ENCODE peak calls at places on chromosomes 16 and 17, in five cellular contexts. One of them, this sample, is unnamed.

GRCh38 chr16:31695667-31696066 is 168.0 kb downstream of the AHSP start:
- DNase-seq in posterior cingulate gyrus: no peak
- DNase-seq in stimulated activated CD8-positive, alpha-beta memory T cell treated with anti-CD3 and anti-CD28 coated beads, Interleukin-12 subunit alpha, Interleukin-12 subunit beta, amount 100 ng/mL, for 4 hours: no peak
- DNase-seq in globus pallidus: no peak
- DNase-seq in progenitor cell of endocrine pancreas: no peak
- DNase-seq in this sample: no peak

GRCh38 chr17:33142703-33143299 is 150.3 kb downstream of the ASIC2 start:
- DNase-seq in posterior cingulate gyrus: no peak
- DNase-seq in stimulated activated CD8-positive, alpha-beta memory T cell treated with anti-CD3 and anti-CD28 coated beads, Interleukin-12 subunit alpha, Interleukin-12 subunit beta, amount 100 ng/mL, for 4 hours: no peak
- DNase-seq in globus pallidus: no peak
- DNase-seq in progenitor cell of endocrine pancreas: peak
- DNase-seq in this sample: no peak

GRCh38 chr17:65902165-65902564 is 289.8 kb downstream of the CEP112 start:
- DNase-seq in posterior cingulate gyrus: no peak
- DNase-seq in stimulated activated CD8-positive, alpha-beta memory T cell treated with anti-CD3 and anti-CD28 coated beads, Interleukin-12 subunit alpha, Interleukin-12 subunit beta, amount 100 ng/mL, for 4 hours: no peak
- DNase-seq in globus pallidus: no peak
- DNase-seq in progenitor cell of endocrine pancreas: no peak
- DNase-seq in this sample: no peak

GRCh38 chr17:77353684-77354419 is 213.1 kb downstream of the SEC14L1 start:
- DNase-seq in posterior cingulate gyrus: no peak
- DNase-seq in stimulated activated CD8-positive, alpha-beta memory T cell treated with anti-CD3 and anti-CD28 coated beads, Interleukin-12 subunit alpha, Interleukin-12 subunit beta, amount 100 ng/mL, for 4 hours: no peak
- DNase-seq in globus pallidus: no peak
- DNase-seq in progenitor cell of endocrine pancreas: no peak
- DNase-seq in this sample: no peak

GRCh38 chr17:64531955-64532371 is 25.2 kb downstream of the CEP95 start:
- DNase-seq in posterior cingulate gyrus: no peak
- DNase-seq in stimulated activated CD8-positive, alpha-beta memory T cell treated with anti-CD3 and anti-CD28 coated beads, Interleukin-12 subunit alpha, Interleukin-12 subunit beta, amount 100 ng/mL, for 4 hours: no peak
- DNase-seq in globus pallidus: no peak
- DNase-seq in progenitor cell of endocrine pancreas: no peak
- DNase-seq in this sample: no peak

GRCh38 chr16:85612191-85612800 is 826 bp upstream of the GSE1 start:
- DNase-seq in posterior cingulate gyrus: no peak
- DNase-seq in stimulated activated CD8-positive, alpha-beta memory T cell treated with anti-CD3 and anti-CD28 coated beads, Interleukin-12 subunit alpha, Interleukin-12 subunit beta, amount 100 ng/mL, for 4 hours: no peak
- DNase-seq in globus pallidus: peak
- DNase-seq in progenitor cell of endocrine pancreas: no peak
- DNase-seq in this sample: peak

GRCh38 chr17:7834554-7834890 is 505 bp downstream of the KDM6B start:
- DNase-seq in posterior cingulate gyrus: no peak
- DNase-seq in stimulated activated CD8-positive, alpha-beta memory T cell treated with anti-CD3 and anti-CD28 coated beads, Interleukin-12 subunit alpha, Interleukin-12 subunit beta, amount 100 ng/mL, for 4 hours: no peak
- DNase-seq in globus pallidus: no peak
- DNase-seq in progenitor cell of endocrine pancreas: no peak
- DNase-seq in this sample: no peak

GRCh38 chr17:57256708-57257112 is 387 bp downstream of the MSI2 start:
- DNase-seq in posterior cingulate gyrus: no peak
- DNase-seq in stimulated activated CD8-positive, alpha-beta memory T cell treated with anti-CD3 and anti-CD28 coated beads, Interleukin-12 subunit alpha, Interleukin-12 subunit beta, amount 100 ng/mL, for 4 hours: no peak
- DNase-seq in globus pallidus: peak
- DNase-seq in progenitor cell of endocrine pancreas: peak
- DNase-seq in this sample: no peak

GRCh38 chr16:49150341-49150740 is 131.3 kb downstream of the CBLN1 start:
- DNase-seq in posterior cingulate gyrus: no peak
- DNase-seq in stimulated activated CD8-positive, alpha-beta memory T cell treated with anti-CD3 and anti-CD28 coated beads, Interleukin-12 subunit alpha, Interleukin-12 subunit beta, amount 100 ng/mL, for 4 hours: no peak
- DNase-seq in globus pallidus: no peak
- DNase-seq in progenitor cell of endocrine pancreas: no peak
- DNase-seq in this sample: peak

GRCh38 chr17:61833536-61834203 is 29.7 kb downstream of the BRIP1 start:
- DNase-seq in posterior cingulate gyrus: no peak
- DNase-seq in stimulated activated CD8-positive, alpha-beta memory T cell treated with anti-CD3 and anti-CD28 coated beads, Interleukin-12 subunit alpha, Interleukin-12 subunit beta, amount 100 ng/mL, for 4 hours: no peak
- DNase-seq in globus pallidus: no peak
- DNase-seq in progenitor cell of endocrine pancreas: no peak
- DNase-seq in this sample: no peak

GRCh38 chr17:60804831-60805230 is 127.2 kb downstream of the BCAS3 start:
- DNase-seq in posterior cingulate gyrus: no peak
- DNase-seq in stimulated activated CD8-positive, alpha-beta memory T cell treated with anti-CD3 and anti-CD28 coated beads, Interleukin-12 subunit alpha, Interleukin-12 subunit beta, amount 100 ng/mL, for 4 hours: no peak
- DNase-seq in globus pallidus: no peak
- DNase-seq in progenitor cell of endocrine pancreas: no peak
- DNase-seq in this sample: no peak

GRCh38 chr17:80447790-80448189 is 28.6 kb downstream of the NPTX1 start:
- DNase-seq in posterior cingulate gyrus: no peak
- DNase-seq in stimulated activated CD8-positive, alpha-beta memory T cell treated with anti-CD3 and anti-CD28 coated beads, Interleukin-12 subunit alpha, Interleukin-12 subunit beta, amount 100 ng/mL, for 4 hours: no peak
- DNase-seq in globus pallidus: no peak
- DNase-seq in progenitor cell of endocrine pancreas: no peak
- DNase-seq in this sample: no peak

GRCh38 chr17:40017422-40018080 is 2.3 kb downstream of the CSF3 start:
- DNase-seq in posterior cingulate gyrus: no peak
- DNase-seq in stimulated activated CD8-positive, alpha-beta memory T cell treated with anti-CD3 and anti-CD28 coated beads, Interleukin-12 subunit alpha, Interleukin-12 subunit beta, amount 100 ng/mL, for 4 hours: no peak
- DNase-seq in globus pallidus: no peak
- DNase-seq in progenitor cell of endocrine pancreas: no peak
- DNase-seq in this sample: no peak

GRCh38 chr17:56914641-56915263 is 903 bp upstream of the TRIM25 start:
- DNase-seq in posterior cingulate gyrus: no peak
- DNase-seq in stimulated activated CD8-positive, alpha-beta memory T cell treated with anti-CD3 and anti-CD28 coated beads, Interleukin-12 subunit alpha, Interleukin-12 subunit beta, amount 100 ng/mL, for 4 hours: no peak
- DNase-seq in globus pallidus: no peak
- DNase-seq in progenitor cell of endocrine pancreas: no peak
- DNase-seq in this sample: no peak

GRCh38 chr17:83079766-83080616 is 582 bp downstream of the METRNL start:
- DNase-seq in posterior cingulate gyrus: no peak
- DNase-seq in stimulated activated CD8-positive, alpha-beta memory T cell treated with anti-CD3 and anti-CD28 coated beads, Interleukin-12 subunit alpha, Interleukin-12 subunit beta, amount 100 ng/mL, for 4 hours: peak
- DNase-seq in globus pallidus: no peak
- DNase-seq in progenitor cell of endocrine pancreas: no peak
- DNase-seq in this sample: no peak

GRCh38 chr16:10037771-10038170 is 144.5 kb downstream of the GRIN2A start:
- DNase-seq in posterior cingulate gyrus: no peak
- DNase-seq in stimulated activated CD8-positive, alpha-beta memory T cell treated with anti-CD3 and anti-CD28 coated beads, Interleukin-12 subunit alpha, Interleukin-12 subunit beta, amount 100 ng/mL, for 4 hours: no peak
- DNase-seq in globus pallidus: no peak
- DNase-seq in progenitor cell of endocrine pancreas: no peak
- DNase-seq in this sample: no peak

GRCh38 chr16:26345951-26346350 is 654.2 kb downstream of the HS3ST4 start:
- DNase-seq in posterior cingulate gyrus: no peak
- DNase-seq in stimulated activated CD8-positive, alpha-beta memory T cell treated with anti-CD3 and anti-CD28 coated beads, Interleukin-12 subunit alpha, Interleukin-12 subunit beta, amount 100 ng/mL, for 4 hours: no peak
- DNase-seq in globus pallidus: no peak
- DNase-seq in progenitor cell of endocrine pancreas: no peak
- DNase-seq in this sample: no peak

GRCh38 chr17:61574542-61575351 is 16.3 kb downstream of the NACA2 start:
- DNase-seq in posterior cingulate gyrus: no peak
- DNase-seq in stimulated activated CD8-positive, alpha-beta memory T cell treated with anti-CD3 and anti-CD28 coated beads, Interleukin-12 subunit alpha, Interleukin-12 subunit beta, amount 100 ng/mL, for 4 hours: no peak
- DNase-seq in globus pallidus: peak
- DNase-seq in progenitor cell of endocrine pancreas: no peak
- DNase-seq in this sample: peak

GRCh38 chr17:39753514-39754160 is 15.9 kb downstream of the GRB7 start:
- DNase-seq in posterior cingulate gyrus: no peak
- DNase-seq in stimulated activated CD8-positive, alpha-beta memory T cell treated with anti-CD3 and anti-CD28 coated beads, Interleukin-12 subunit alpha, Interleukin-12 subunit beta, amount 100 ng/mL, for 4 hours: peak
- DNase-seq in globus pallidus: no peak
- DNase-seq in progenitor cell of endocrine pancreas: no peak
- DNase-seq in this sample: peak

GRCh38 chr16:11353158-11353557 is 7.9 kb downstream of the RMI2 start:
- DNase-seq in posterior cingulate gyrus: no peak
- DNase-seq in stimulated activated CD8-positive, alpha-beta memory T cell treated with anti-CD3 and anti-CD28 coated beads, Interleukin-12 subunit alpha, Interleukin-12 subunit beta, amount 100 ng/mL, for 4 hours: no peak
- DNase-seq in globus pallidus: no peak
- DNase-seq in progenitor cell of endocrine pancreas: no peak
- DNase-seq in this sample: no peak

GRCh38 chr17:67376509-67376891 is 581 bp upstream of the PITPNC1 start:
- DNase-seq in posterior cingulate gyrus: no peak
- DNase-seq in stimulated activated CD8-positive, alpha-beta memory T cell treated with anti-CD3 and anti-CD28 coated beads, Interleukin-12 subunit alpha, Interleukin-12 subunit beta, amount 100 ng/mL, for 4 hours: no peak
- DNase-seq in globus pallidus: peak
- DNase-seq in progenitor cell of endocrine pancreas: no peak
- DNase-seq in this sample: no peak

GRCh38 chr16:1561266-1561665 is 27.8 kb downstream of the TMEM204 start:
- DNase-seq in posterior cingulate gyrus: no peak
- DNase-seq in stimulated activated CD8-positive, alpha-beta memory T cell treated with anti-CD3 and anti-CD28 coated beads, Interleukin-12 subunit alpha, Interleukin-12 subunit beta, amount 100 ng/mL, for 4 hours: no peak
- DNase-seq in globus pallidus: no peak
- DNase-seq in progenitor cell of endocrine pancreas: no peak
- DNase-seq in this sample: no peak